ENCODE peak calls at places on chromosomes 11 and 22, in four cellular contexts. P is H1, Z is NT2/D1, V is GM12878. C is an unnamed sample.

GRCh38 chr11:82733444-82734119 is at the start of gene FAM181B:
- DNase-seq in P (peak; percentile 71), Z (peak; percentile 70), V (no peak), C (peak; percentile 70)

GRCh38 chr11:72598901-72599300 is 75.3 kb downstream of the PDE2A start:
- DNase-seq in P (no peak), Z (no peak), V (no peak), C (peak; percentile 24)

GRCh38 chr11:122983438-122984185 is 2.0 kb upstream of the BSX start:
- DNase-seq in P (no peak), Z (no peak), V (no peak), C (no peak)

GRCh38 chr11:125271436-125272064 is 107.0 kb downstream of the PKNOX2 start:
- DNase-seq in P (no peak), Z (no peak), V (no peak), C (no peak)

GRCh38 chr22:31954535-31955326 is 10.4 kb downstream of the YWHAH start:
- DNase-seq in P (no peak), Z (no peak), V (no peak), C (no peak)

GRCh38 chr11:72581067-72581466 is 93.2 kb downstream of the PDE2A start:
- DNase-seq in P (no peak), Z (no peak), V (no peak), C (no peak)

GRCh38 chr11:83220279-83220678 is 26.8 kb downstream of the ANKRD42 start:
- DNase-seq in P (no peak), Z (no peak), V (no peak), C (no peak)

GRCh38 chr11:65927904-65928397 is 8.7 kb downstream of the DRAP1 start:
- DNase-seq in P (no peak), Z (no peak), V (peak; percentile 84), C (no peak)

GRCh38 chr22:35116817-35117216 is 50.9 kb downstream of the ISX start:
- DNase-seq in P (no peak), Z (no peak), V (no peak), C (no peak)

GRCh38 chr11:27253200-27253599 is 109.8 kb downstream of the CCDC34 start:
- DNase-seq in P (no peak), Z (no peak), V (no peak), C (no peak)

GRCh38 chr11:10537587-10537986 is 3.4 kb downstream of the RNF141 start:
- DNase-seq in P (no peak), Z (no peak), V (no peak), C (no peak)

GRCh38 chr11:118111019-118111743 is 24.4 kb upstream of the SMIM35 start:
- DNase-seq in P (no peak), Z (no peak), V (no peak), C (no peak)

GRCh38 chr11:113351061-113351460 is 36.5 kb upstream of the ANKK1 start:
- DNase-seq in P (no peak), Z (no peak), V (no peak), C (no peak)

GRCh38 chr11:118635642-118636041 is 28.2 kb downstream of the PHLDB1 start:
- DNase-seq in P (no peak), Z (no peak), V (no peak), C (no peak)

GRCh38 chr11:130383363-130384168 is 44.8 kb downstream of the ADAMTS8 start:
- DNase-seq in P (peak; percentile 33), Z (no peak), V (no peak), C (no peak)

GRCh38 chr11:97814325-97814959 is 1206.3 kb upstream of the CNTN5 start:
- DNase-seq in P (no peak), Z (no peak), V (no peak), C (no peak)
- TF ChIP-seq SUZ12 in P (no peak), Z (no peak), V (no peak), C (no peak)

DNA sequence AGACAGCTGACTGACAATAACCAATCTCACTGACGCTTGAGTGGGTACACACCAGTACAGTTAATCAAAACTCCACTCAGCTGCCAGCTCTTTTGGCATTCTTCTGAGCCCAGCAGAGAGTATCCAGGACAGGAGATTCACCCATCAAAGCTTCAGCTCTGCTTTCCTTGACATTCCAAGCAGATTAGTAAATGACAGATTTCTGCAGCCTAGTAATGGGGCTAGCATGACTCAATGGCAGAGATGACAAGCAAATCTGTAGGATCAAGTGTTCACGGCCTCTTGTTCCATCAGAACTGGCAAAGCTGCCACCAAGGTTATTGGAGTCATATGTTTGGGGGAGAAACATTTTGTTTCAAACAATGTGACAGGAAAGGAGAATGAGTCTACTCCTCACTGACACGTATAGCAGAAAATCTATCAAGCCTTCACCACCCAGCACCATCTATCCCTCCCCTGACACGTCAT is 420.0 kb downstream of the DYNC2H1 start:
- DNase-seq in P (no peak), Z (no peak), V (no peak), C (no peak)
- TF ChIP-seq SUZ12 in P (no peak), Z (no peak), V (no peak), C (no peak)

GRCh38 chr22:47713880-47714452 is 951.5 kb downstream of the TBC1D22A start:
- DNase-seq in P (no peak), Z (no peak), V (no peak), C (no peak)
- TF ChIP-seq SUZ12 in P (no peak), Z (no peak), V (no peak), C (no peak)

GRCh38 chr11:70501026-70501901 is 102.9 kb downstream of the CTTN start:
- DNase-seq in P (no peak), Z (no peak), V (no peak), C (no peak)

GRCh38 chr11:70503201-70503877 is 105.0 kb downstream of the CTTN start:
- DNase-seq in P (no peak), Z (no peak), V (no peak), C (no peak)

GRCh38 chr11:70503878-70504240 is 105.5 kb downstream of the CTTN start:
- DNase-seq in P (no peak), Z (no peak), V (no peak), C (no peak)

GRCh38 chr11:70501933-70502540 is 103.7 kb downstream of the CTTN start:
- DNase-seq in P (no peak), Z (no peak), V (no peak), C (no peak)

DNA sequence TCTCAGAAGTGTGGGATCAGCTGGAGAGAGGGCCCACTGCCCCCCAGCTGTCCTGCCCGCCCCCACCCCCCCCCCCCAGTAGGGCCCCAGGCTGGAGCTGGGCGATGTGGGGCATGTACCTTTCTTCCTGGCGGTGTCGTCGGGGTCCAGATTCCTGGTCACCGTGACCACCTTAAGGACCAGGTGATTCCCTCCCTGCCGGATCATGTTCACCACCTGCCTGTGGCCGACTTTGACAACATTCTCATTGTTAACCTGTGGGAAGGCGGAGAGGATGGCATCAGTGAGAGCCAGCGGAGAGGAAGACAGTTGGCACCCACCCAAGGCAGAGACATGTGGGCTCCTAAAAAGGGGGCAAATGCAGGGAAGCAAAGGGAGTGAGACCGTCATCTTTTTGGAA is 104.3 kb downstream of the CTTN start:
- DNase-seq in P (no peak), Z (no peak), V (no peak), C (no peak)
- TF ChIP-seq SUZ12 in P (no peak), Z (no peak), V (no peak), C (no peak)

GRCh38 chr11:63554901-63555218 is 8.3 kb downstream of the PLAAT2 start:
- DNase-seq in P (no peak), Z (no peak), V (no peak), C (no peak)

GRCh38 chr11:63556404-63556803 is 6.8 kb downstream of the PLAAT2 start:
- DNase-seq in P (no peak), Z (no peak), V (no peak), C (no peak)

GRCh38 chr11:63552921-63553320 is 10.3 kb downstream of the PLAAT2 start:
- DNase-seq in P (no peak), Z (no peak), V (no peak), C (no peak)

GRCh38 chr11:63551889-63552266 is 11.3 kb downstream of the PLAAT2 start:
- DNase-seq in P (no peak), Z (no peak), V (no peak), C (no peak)

GRCh38 chr11:63553759-63554158 is 9.4 kb downstream of the PLAAT2 start:
- DNase-seq in P (no peak), Z (no peak), V (no peak), C (no peak)
- TF ChIP-seq SUZ12 in P (no peak), Z (no peak), V (no peak), C (no peak)

GRCh38 chr22:40799008-40799407 is 20.1 kb downstream of the SLC25A17 start:
- DNase-seq in P (no peak), Z (no peak), V (no peak), C (no peak)
- TF ChIP-seq SUZ12 in P (no peak), Z (no peak), V (no peak), C (no peak)

GRCh38 chr11:132332521-132332920 is 962.1 kb downstream of the NTM start:
- DNase-seq in P (no peak), Z (no peak), V (no peak), C (no peak)
- TF ChIP-seq SUZ12 in P (no peak), Z (no peak), V (no peak), C (no peak)